ENCODE peak calls at places on chromosome 3, in four cellular contexts. One of them, this sample, is unnamed.

GRCh38 chr3:152235709-152236298 is 32.9 kb upstream of the MBNL1 start:
- DNase-seq in progenitor cell of endocrine pancreas: no peak
- DNase-seq in foreskin fibroblast: peak
- DNase-seq in RWPE1: peak
- DNase-seq in this sample: no peak

GRCh38 chr3:125245521-125245920 is 33.0 kb upstream of the SLC12A8 start:
- DNase-seq in progenitor cell of endocrine pancreas: no peak
- DNase-seq in foreskin fibroblast: peak
- DNase-seq in RWPE1: no peak
- DNase-seq in this sample: no peak

GRCh38 chr3:81459733-81460132 is 301.7 kb downstream of the GBE1 start:
- DNase-seq in progenitor cell of endocrine pancreas: no peak
- DNase-seq in foreskin fibroblast: no peak
- DNase-seq in RWPE1: no peak
- DNase-seq in this sample: no peak

GRCh38 chr3:125594581-125595011 is 701 bp downstream of the OSBPL11 start:
- DNase-seq in progenitor cell of endocrine pancreas: no peak
- DNase-seq in foreskin fibroblast: peak
- DNase-seq in RWPE1: no peak
- DNase-seq in this sample: no peak

GRCh38 chr3:52529376-52530333 is 4.0 kb downstream of the NT5DC2 start:
- DNase-seq in progenitor cell of endocrine pancreas: no peak
- DNase-seq in foreskin fibroblast: peak
- DNase-seq in RWPE1: no peak
- DNase-seq in this sample: no peak

GRCh38 chr3:194098036-194098871 is 37.7 kb upstream of the HES1 start:
- DNase-seq in progenitor cell of endocrine pancreas: no peak
- DNase-seq in foreskin fibroblast: no peak
- DNase-seq in RWPE1: no peak
- DNase-seq in this sample: no peak

GRCh38 chr3:21484323-21485154 is 266.5 kb downstream of the ZNF385D start:
- DNase-seq in progenitor cell of endocrine pancreas: peak
- DNase-seq in foreskin fibroblast: peak
- DNase-seq in RWPE1: peak
- DNase-seq in this sample: peak

GRCh38 chr3:111947179-111947727 is 31.6 kb upstream of the ABHD10 start:
- DNase-seq in progenitor cell of endocrine pancreas: no peak
- DNase-seq in foreskin fibroblast: peak
- DNase-seq in RWPE1: no peak
- DNase-seq in this sample: no peak

GRCh38 chr3:3634326-3634725 is 164.9 kb upstream of the LRRN1 start:
- DNase-seq in progenitor cell of endocrine pancreas: no peak
- DNase-seq in foreskin fibroblast: no peak
- DNase-seq in RWPE1: no peak
- DNase-seq in this sample: no peak

GRCh38 chr3:108818404-108818803 is 4.2 kb upstream of the TRAT1 start:
- DNase-seq in progenitor cell of endocrine pancreas: no peak
- DNase-seq in foreskin fibroblast: no peak
- DNase-seq in RWPE1: peak
- DNase-seq in this sample: peak

GRCh38 chr3:46858996-46859710 is 4.1 kb downstream of the MYL3 start:
- DNase-seq in progenitor cell of endocrine pancreas: no peak
- DNase-seq in foreskin fibroblast: no peak
- DNase-seq in RWPE1: no peak
- DNase-seq in this sample: no peak

GRCh38 chr3:60160105-60160791 is 1091.0 kb downstream of the FHIT start:
- DNase-seq in progenitor cell of endocrine pancreas: no peak
- DNase-seq in foreskin fibroblast: no peak
- DNase-seq in RWPE1: no peak
- DNase-seq in this sample: no peak

GRCh38 chr3:176663376-176663775 is 533.9 kb downstream of the TBL1XR1 start:
- DNase-seq in progenitor cell of endocrine pancreas: no peak
- DNase-seq in foreskin fibroblast: peak
- DNase-seq in RWPE1: no peak
- DNase-seq in this sample: no peak

GRCh38 chr3:188624384-188624783 is 470.4 kb downstream of the LPP start:
- DNase-seq in progenitor cell of endocrine pancreas: no peak
- DNase-seq in foreskin fibroblast: peak
- DNase-seq in RWPE1: no peak
- DNase-seq in this sample: no peak

GRCh38 chr3:12556243-12556722 is 604 bp upstream of the MKRN2 start:
- DNase-seq in progenitor cell of endocrine pancreas: no peak
- DNase-seq in foreskin fibroblast: no peak
- DNase-seq in RWPE1: no peak
- DNase-seq in this sample: no peak

GRCh38 chr3:111732248-111732879 is 126.7 kb upstream of the PHLDB2 start:
- DNase-seq in progenitor cell of endocrine pancreas: peak
- DNase-seq in foreskin fibroblast: no peak
- DNase-seq in RWPE1: peak
- DNase-seq in this sample: no peak

GRCh38 chr3:177236704-177237103 is 39.4 kb upstream of the TBL1XR1 start:
- DNase-seq in progenitor cell of endocrine pancreas: no peak
- DNase-seq in foreskin fibroblast: peak
- DNase-seq in RWPE1: no peak
- DNase-seq in this sample: no peak

GRCh38 chr3:14876942-14877341 is 58.2 kb downstream of the FGD5 start:
- DNase-seq in progenitor cell of endocrine pancreas: no peak
- DNase-seq in foreskin fibroblast: peak
- DNase-seq in RWPE1: peak
- DNase-seq in this sample: no peak

GRCh38 chr3:81871358-81872152 is 110.1 kb upstream of the GBE1 start:
- DNase-seq in progenitor cell of endocrine pancreas: no peak
- DNase-seq in foreskin fibroblast: peak
- DNase-seq in RWPE1: no peak
- DNase-seq in this sample: no peak

GRCh38 chr3:135911106-135911505 is 54.4 kb upstream of the PPP2R3A start:
- DNase-seq in progenitor cell of endocrine pancreas: no peak
- DNase-seq in foreskin fibroblast: peak
- DNase-seq in RWPE1: no peak
- DNase-seq in this sample: no peak

DNA sequence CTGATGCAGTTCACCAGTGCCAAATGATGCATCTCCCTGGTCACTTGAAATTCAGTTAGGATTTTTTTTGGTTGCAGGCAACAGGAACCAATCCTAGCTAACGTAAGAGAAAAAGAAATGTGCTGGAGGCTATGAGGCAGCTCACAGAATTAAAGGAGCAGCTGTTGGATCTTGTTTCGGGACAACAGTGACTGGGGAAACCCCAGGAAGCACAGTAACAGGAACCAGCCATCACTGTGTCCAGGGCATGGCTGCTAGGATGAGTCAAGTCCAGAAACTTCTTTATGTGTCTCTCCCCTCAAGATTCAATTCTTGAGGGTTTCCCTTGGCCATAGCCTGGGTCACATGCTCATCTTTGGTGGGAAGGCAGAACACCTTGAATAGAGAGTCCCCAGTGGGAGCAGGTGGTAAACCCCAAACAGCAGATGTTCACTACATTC is 39.0 kb downstream of the CHST2 start:
- DNase-seq in progenitor cell of endocrine pancreas: no peak
- DNase-seq in foreskin fibroblast: peak
- DNase-seq in RWPE1: no peak
- DNase-seq in this sample: peak
- TF ChIP-seq CTCF in progenitor cell of endocrine pancreas: no peak
- TF ChIP-seq CTCF in foreskin fibroblast: no peak
- TF ChIP-seq CTCF in RWPE1: no peak
- TF ChIP-seq CTCF in this sample: no peak

GRCh38 chr3:29382399-29382798 is 101.5 kb downstream of the RBMS3 start:
- DNase-seq in progenitor cell of endocrine pancreas: no peak
- DNase-seq in foreskin fibroblast: peak
- DNase-seq in RWPE1: no peak
- DNase-seq in this sample: no peak
- TF ChIP-seq CTCF in progenitor cell of endocrine pancreas: no peak
- TF ChIP-seq CTCF in foreskin fibroblast: no peak
- TF ChIP-seq CTCF in RWPE1: no peak
- TF ChIP-seq CTCF in this sample: no peak

GRCh38 chr3:127555108-127555507 is 35.4 kb downstream of the TPRA1 start:
- DNase-seq in progenitor cell of endocrine pancreas: no peak
- DNase-seq in foreskin fibroblast: no peak
- DNase-seq in RWPE1: no peak
- DNase-seq in this sample: no peak

GRCh38 chr3:127551178-127551577 is 39.4 kb downstream of the TPRA1 start:
- DNase-seq in progenitor cell of endocrine pancreas: no peak
- DNase-seq in foreskin fibroblast: no peak
- DNase-seq in RWPE1: no peak
- DNase-seq in this sample: no peak

GRCh38 chr3:127551971-127552370 is 38.6 kb downstream of the TPRA1 start:
- DNase-seq in progenitor cell of endocrine pancreas: no peak
- DNase-seq in foreskin fibroblast: no peak
- DNase-seq in RWPE1: no peak
- DNase-seq in this sample: no peak

GRCh38 chr3:127560051-127560787 is 30.3 kb downstream of the TPRA1 start:
- DNase-seq in progenitor cell of endocrine pancreas: no peak
- DNase-seq in foreskin fibroblast: no peak
- DNase-seq in RWPE1: no peak
- DNase-seq in this sample: no peak

DNA sequence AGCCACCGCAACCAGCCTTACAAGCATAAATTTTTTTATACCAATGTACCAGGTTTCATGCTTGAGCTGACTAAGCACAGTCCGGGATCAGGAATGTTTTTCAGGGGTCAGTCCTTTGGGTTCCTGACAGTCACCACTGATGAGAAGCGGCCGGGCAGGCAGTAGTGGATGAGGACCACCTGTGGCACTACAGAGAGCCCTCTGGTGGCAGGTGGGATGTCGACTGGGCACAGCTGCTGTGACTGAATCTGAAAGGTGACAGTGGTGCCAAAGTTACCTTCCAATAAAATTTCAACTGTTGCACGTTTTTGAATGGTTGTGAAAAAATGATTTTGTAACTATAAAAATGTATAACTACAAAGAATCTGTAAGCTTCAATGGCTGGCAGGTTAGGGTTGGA is 34.0 kb downstream of the TPRA1 start:
- DNase-seq in progenitor cell of endocrine pancreas: no peak
- DNase-seq in foreskin fibroblast: no peak
- DNase-seq in RWPE1: no peak
- DNase-seq in this sample: no peak
- TF ChIP-seq CTCF in progenitor cell of endocrine pancreas: peak
- TF ChIP-seq CTCF in foreskin fibroblast: no peak
- TF ChIP-seq CTCF in RWPE1: no peak
- TF ChIP-seq CTCF in this sample: no peak

DNA sequence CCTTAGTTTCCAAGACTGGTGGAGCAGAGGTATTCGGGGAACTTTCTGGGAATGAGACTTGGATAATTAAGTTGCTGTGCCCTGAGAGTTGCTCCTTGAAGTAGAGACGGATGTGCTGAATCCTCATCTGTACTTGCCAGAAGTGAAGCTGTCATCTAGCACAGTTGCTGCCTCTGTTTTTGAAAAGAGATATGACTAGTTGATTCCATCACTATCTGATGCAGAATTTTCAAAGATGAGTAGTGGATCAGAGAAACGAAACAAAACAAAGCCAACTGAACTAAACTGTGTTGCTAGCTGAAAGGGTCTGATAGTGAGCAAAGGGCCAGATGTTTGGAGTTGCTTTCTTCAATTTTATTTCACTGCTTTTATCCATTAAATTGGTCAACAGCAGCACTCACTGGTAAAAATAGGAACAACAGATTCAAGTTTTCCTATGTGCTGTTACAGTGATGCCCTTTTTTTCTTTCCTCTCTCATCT is 52.7 kb downstream of the MITF start:
- DNase-seq in progenitor cell of endocrine pancreas: no peak
- DNase-seq in foreskin fibroblast: peak
- DNase-seq in RWPE1: no peak
- DNase-seq in this sample: no peak
- TF ChIP-seq CTCF in progenitor cell of endocrine pancreas: peak
- TF ChIP-seq CTCF in foreskin fibroblast: peak
- TF ChIP-seq CTCF in RWPE1: peak
- TF ChIP-seq CTCF in this sample: no peak

GRCh38 chr3:157353657-157354056 is 83.0 kb upstream of the PTX3 start:
- DNase-seq in progenitor cell of endocrine pancreas: no peak
- DNase-seq in foreskin fibroblast: peak
- DNase-seq in RWPE1: no peak
- DNase-seq in this sample: no peak

GRCh38 chr3:157351981-157352380 is 84.7 kb upstream of the PTX3 start:
- DNase-seq in progenitor cell of endocrine pancreas: no peak
- DNase-seq in foreskin fibroblast: no peak
- DNase-seq in RWPE1: peak
- DNase-seq in this sample: no peak

DNA sequence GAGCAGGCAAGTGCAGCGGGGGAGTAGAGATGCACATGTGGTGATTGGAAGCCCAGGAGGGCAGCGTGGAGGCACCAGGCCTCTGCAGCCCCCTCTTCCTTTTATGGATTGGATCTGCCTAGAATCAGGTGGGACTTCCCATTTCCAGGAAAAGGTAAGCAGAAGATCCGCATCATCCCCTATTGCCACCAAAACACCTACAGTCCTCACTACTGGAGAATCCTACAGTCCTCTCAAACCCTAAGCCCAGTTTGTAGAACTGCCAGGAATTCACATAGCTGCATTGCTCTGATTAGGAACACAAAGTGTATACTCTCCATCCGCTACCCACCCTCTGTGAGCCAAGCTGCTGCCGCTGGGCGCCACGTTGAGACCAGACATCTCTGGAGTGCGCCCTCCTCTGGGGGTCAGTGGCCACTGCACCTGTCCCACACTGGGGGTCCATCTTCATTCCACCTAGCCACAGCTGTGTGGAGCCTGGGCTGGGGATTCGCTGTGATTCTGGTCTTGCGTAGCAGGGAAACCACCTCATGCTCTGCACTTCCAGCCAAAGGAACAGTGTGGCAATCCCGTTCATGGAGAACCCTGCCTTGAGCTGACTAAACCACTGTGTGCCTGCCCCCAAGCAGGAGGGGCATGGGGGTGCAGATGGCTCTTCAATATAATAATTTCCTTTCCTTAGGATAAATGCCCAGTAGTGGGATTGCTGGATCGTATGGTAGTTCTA is 88.9 kb upstream of the PTX3 start:
- DNase-seq in progenitor cell of endocrine pancreas: no peak
- DNase-seq in foreskin fibroblast: peak
- DNase-seq in RWPE1: no peak
- DNase-seq in this sample: no peak
- TF ChIP-seq CTCF in progenitor cell of endocrine pancreas: peak
- TF ChIP-seq CTCF in foreskin fibroblast: peak
- TF ChIP-seq CTCF in RWPE1: peak
- TF ChIP-seq CTCF in this sample: peak